ENCODE peak calls at places on chromosomes 6 and 20, in four cellular contexts. T is HepG2, B is Panc1, P is SK-N-SH. W is an unnamed sample. For H3K4me1, the result is how much of the 10 kb centered on the place peaks cover.

GRCh38 chr6:119348308-119349040 is 1.1 kb downstream of the MAN1A1 start:
- DNase-seq in P (peak), B (no peak), T (peak), W (peak)

GRCh38 chr6:113457751-113458150 is 399.4 kb upstream of the MARCKS start:
- DNase-seq in B (no peak), T (no peak), P (no peak), W (no peak)

GRCh38 chr6:44254957-44255808 is 2.1 kb downstream of the SLC35B2 start:
- DNase-seq in T (no peak), P (no peak), B (no peak), W (peak)

GRCh38 chr6:144718431-144718830 is 433.3 kb downstream of the UTRN start:
- DNase-seq in P (no peak), B (no peak), T (no peak), W (no peak)

GRCh38 chr6:31769684-31770371 is 7.3 kb downstream of the VWA7 start:
- DNase-seq in P (peak), B (no peak), T (peak), W (peak)

GRCh38 chr20:8151371-8151770 is 19.3 kb downstream of the PLCB1 start:
- DNase-seq in T (no peak), P (no peak), B (no peak), W (no peak)

GRCh38 chr6:110537208-110538123 is 61.1 kb upstream of the SLC22A16 start:
- DNase-seq in T (peak), P (no peak), B (peak), W (no peak)

GRCh38 chr20:58718121-58718563 is 25.5 kb downstream of the NPEPL1 start:
- DNase-seq in T (no peak), P (peak), B (no peak), W (peak)

GRCh38 chr6:24924956-24925355 is 10.8 kb downstream of the RIPOR2 start:
- DNase-seq in B (no peak), P (no peak), T (no peak), W (no peak)

GRCh38 chr6:54646551-54647300 is 199.8 kb upstream of the FAM83B start:
- DNase-seq in P (no peak), B (no peak), T (no peak), W (no peak)

GRCh38 chr20:33370296-33370695 is 31.0 kb downstream of the CDK5RAP1 start:
- DNase-seq in P (no peak), T (no peak), B (no peak), W (peak)

GRCh38 chr6:30743099-30744053 is 889 bp upstream of the FLOT1 start:
- DNase-seq in P (peak), B (no peak), T (no peak), W (peak)

GRCh38 chr6:72933216-72933615 is 292.1 kb downstream of the KHDC1L start:
- DNase-seq in P (no peak), B (no peak), T (no peak), W (no peak)

GRCh38 chr20:53865905-53866786 is 204.2 kb downstream of the BCAS1 start:
- DNase-seq in B (no peak), T (peak), P (peak), W (no peak)

GRCh38 chr6:121595646-121596045 is 160.2 kb downstream of the GJA1 start:
- DNase-seq in P (no peak), T (no peak), B (no peak), W (no peak)

GRCh38 chr6:85498596-85499258 is 48.8 kb downstream of the NT5E start:
- DNase-seq in T (peak), B (no peak), P (no peak), W (no peak)

GRCh38 chr20:43985608-43986316 is 71.1 kb downstream of the TOX2 start:
- DNase-seq in T (no peak), B (no peak), P (no peak), W (no peak)

GRCh38 chr6:154815938-154816820 is 83.0 kb downstream of the SCAF8 start:
- DNase-seq in P (no peak), B (no peak), T (no peak), W (no peak)

GRCh38 chr6:20542927-20543602 is 8.8 kb downstream of the CDKAL1 start:
- DNase-seq in P (no peak), B (peak), T (peak), W (no peak)

GRCh38 chr20:50762435-50763201 is 31.2 kb downstream of the PARD6B start:
- DNase-seq in T (peak), B (peak), P (peak), W (no peak)

GRCh38 chr6:89022747-89023289 is 57.7 kb upstream of the PNRC1 start:
- DNase-seq in B (no peak), T (no peak), P (no peak), W (no peak)

GRCh38 chr6:13413906-13414555 is 73.4 kb downstream of the GFOD1 start:
- DNase-seq in P (peak), B (no peak), T (no peak), W (peak)

GRCh38 chr20:10219452-10219791 is 792 bp downstream of the SNAP25 start:
- DNase-seq in P (peak), B (no peak), T (no peak), W (peak)
- H3K4me3 ChIP-seq in P (peak), B (peak), T (no peak), W (peak)

GRCh38 chr6:189676-190075 is 102.6 kb upstream of the DUSP22 start:
- DNase-seq in T (no peak), P (no peak), B (no peak), W (no peak)
- H3K4me1 ChIP-seq in T (half or more), P (under half), B (under half), W (half or more)

GRCh38 chr6:36679043-36679821 is 718 bp downstream of the CDKN1A start:
- DNase-seq in B (no peak), T (peak), P (peak), W (peak)

GRCh38 chr6:36677059-36677749 is 1.3 kb upstream of the CDKN1A start:
- DNase-seq in T (peak), P (peak), B (no peak), W (peak)

GRCh38 chr6:36677753-36678487 is 594 bp upstream of the CDKN1A start:
- DNase-seq in B (no peak), T (peak), P (no peak), W (peak)

GRCh38 chr6:36676142-36677058 is 2.1 kb upstream of the CDKN1A start:
- DNase-seq in P (peak), B (no peak), T (peak), W (peak)

GRCh38 chr6:36678488-36679042 is at the start of gene CDKN1A:
- DNase-seq in P (peak), B (no peak), T (peak), W (peak)
- TF ChIP-seq POLR2AphosphoS5 in P (peak), B (peak), T (peak), W (peak)

GRCh38 chr6:27669798-27670301 is 196.9 kb upstream of the ZNF184 start:
- DNase-seq in P (no peak), T (no peak), B (no peak), W (no peak)
- H3K4me3 ChIP-seq in P (peak), T (peak), B (peak), W (peak)

GRCh38 chr6:69162811-69163210 is 527.7 kb downstream of the ADGRB3 start:
- DNase-seq in T (no peak), B (no peak), P (no peak), W (no peak)
- H3K4me1 ChIP-seq in T (under half), B (under half), P (under half), W (under half)

GRCh38 chr6:708237-708598 is 15.3 kb upstream of the EXOC2 start:
- DNase-seq in B (no peak), T (no peak), P (no peak), W (no peak)

GRCh38 chr6:711925-712324 is 19.0 kb upstream of the EXOC2 start:
- DNase-seq in B (no peak), P (no peak), T (no peak), W (no peak)

GRCh38 chr6:707576-708236 is 14.8 kb upstream of the EXOC2 start:
- DNase-seq in P (no peak), T (no peak), B (no peak), W (no peak)

GRCh38 chr6:710601-711571 is 17.9 kb upstream of the EXOC2 start:
- DNase-seq in B (no peak), T (no peak), P (peak), W (peak)

DNA sequence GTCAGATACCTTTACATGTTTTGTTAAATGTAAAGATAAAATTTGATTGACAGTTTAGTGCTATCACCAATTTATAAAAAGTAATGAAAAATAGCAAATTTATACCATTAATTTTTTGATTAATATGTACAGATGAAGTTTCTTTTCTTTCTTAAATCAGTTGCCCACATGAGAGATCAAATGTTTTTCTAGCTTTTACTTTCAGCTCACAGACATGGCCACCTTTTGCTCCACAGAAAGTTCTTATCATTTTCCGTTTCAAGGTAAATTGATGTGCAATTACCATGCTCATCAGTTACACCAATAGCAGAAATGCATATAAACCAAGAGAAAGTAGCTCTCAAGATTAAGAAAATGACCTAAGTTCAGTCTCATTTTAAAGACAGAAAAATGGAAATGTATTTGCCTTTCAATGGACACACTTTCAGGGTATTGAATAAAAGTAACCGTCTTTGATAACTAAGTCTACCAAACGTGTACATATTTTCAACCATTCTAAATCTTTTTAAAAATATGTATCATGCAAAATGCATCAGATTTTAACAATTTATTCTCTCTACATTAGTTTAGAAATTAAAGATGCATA is 16.6 kb upstream of the EXOC2 start:
- DNase-seq in T (no peak), P (no peak), B (no peak), W (no peak)
- TF ChIP-seq POLR2AphosphoS5 in T (no peak), P (no peak), B (no peak), W (no peak)

W was measured in spleen.